ENCODE peak calls at places on chromosome 5, in eight cellular contexts. I is fibroblast of lung; Y is RWPE2; H is upper lobe of right lung; X is Peyer's patch; N is CD4-positive, CD25-positive, alpha-beta regulatory T cell; R is body of pancreas; L is cardiac muscle cell. B is an unnamed sample. For H3K4me1, the result is how much of the 10 kb centered on the place peaks cover.

GRCh38 chr5:71893451-71893850 is 174.4 kb downstream of the CARTPT start:
- DNase-seq in I (no peak), R (no peak), L (no peak), X (no peak), N (no peak), Y (no peak), H (no peak), B (no peak)

GRCh38 chr5:174581483-174581882 is 142.9 kb upstream of the MSX2 start:
- DNase-seq in R (no peak), L (peak), Y (no peak), N (no peak), I (no peak), H (no peak), X (peak), B (peak)

GRCh38 chr5:27706832-27707231 is 668.4 kb upstream of the CDH9 start:
- DNase-seq in I (peak), N (no peak), R (no peak), X (no peak), Y (no peak), L (peak), H (no peak), B (no peak)

GRCh38 chr5:64506567-64507321 is 929 bp downstream of the RGS7BP start:
- DNase-seq in X (peak), R (no peak), H (no peak), Y (no peak), L (no peak), I (no peak), N (no peak), B (no peak)

GRCh38 chr5:179270581-179271300 is 74.5 kb downstream of the ADAMTS2 start:
- DNase-seq in L (peak), H (peak), Y (peak), R (no peak), X (peak), I (peak), N (no peak), B (no peak)

GRCh38 chr5:6527749-6528455 is 79.2 kb downstream of the UBE2QL1 start:
- DNase-seq in H (no peak), L (no peak), Y (no peak), N (no peak), X (no peak), I (no peak), R (no peak), B (no peak)

GRCh38 chr5:51381801-51382507 is 1.3 kb upstream of the ISL1 start:
- DNase-seq in H (no peak), R (no peak), Y (no peak), L (no peak), X (no peak), I (no peak), N (no peak), B (no peak)

GRCh38 chr5:65126192-65126591 is 355.5 kb downstream of the ADAMTS6 start:
- DNase-seq in N (no peak), I (peak), Y (no peak), H (no peak), R (no peak), L (peak), X (no peak), B (no peak)

GRCh38 chr5:163504091-163504931 is 1.1 kb upstream of the MAT2B start:
- DNase-seq in Y (no peak), L (peak), N (peak), R (peak), I (peak), X (peak), H (no peak), B (peak)

GRCh38 chr5:126450388-126450787 is 27.2 kb downstream of the GRAMD2B start:
- DNase-seq in Y (no peak), H (no peak), X (no peak), I (peak), N (peak), L (no peak), R (no peak), B (peak)

GRCh38 chr5:95809414-95809960 is 13.0 kb downstream of the GLRX start:
- DNase-seq in I (peak), R (no peak), N (no peak), H (no peak), Y (no peak), L (peak), X (no peak), B (no peak)

GRCh38 chr5:159456722-159457462 is 126.6 kb upstream of the IL12B start:
- DNase-seq in I (peak), H (no peak), L (no peak), X (no peak), N (no peak), Y (no peak), R (no peak), B (no peak)

GRCh38 chr5:178786859-178787499 is 56.5 kb upstream of the ZNF354A start:
- DNase-seq in N (no peak), H (peak), L (peak), Y (peak), X (no peak), R (no peak), I (peak), B (no peak)

GRCh38 chr5:18270635-18271338 is 636.5 kb downstream of the TAF11L14 start:
- DNase-seq in X (no peak), N (no peak), I (no peak), H (no peak), Y (no peak), R (no peak), L (no peak), B (no peak)

GRCh38 chr5:98755406-98755805 is 18.1 kb upstream of the RGMB start:
- DNase-seq in Y (no peak), R (no peak), N (no peak), X (no peak), I (peak), H (no peak), L (no peak), B (no peak)

GRCh38 chr5:35120745-35121144 is 73.0 kb upstream of the AGXT2 start:
- DNase-seq in H (no peak), I (no peak), N (no peak), R (no peak), L (peak), X (no peak), Y (no peak), B (no peak)

GRCh38 chr5:179468696-179469095 is 81.7 kb upstream of the RUFY1 start:
- DNase-seq in I (no peak), Y (no peak), X (no peak), R (no peak), H (peak), N (no peak), L (no peak), B (no peak)

GRCh38 chr5:115417076-115417475 is 120.6 kb upstream of the CCDC112 start:
- DNase-seq in H (no peak), X (no peak), Y (no peak), R (no peak), I (no peak), L (no peak), N (no peak), B (no peak)

GRCh38 chr5:160899735-160900134 is 47.7 kb upstream of the ATP10B start:
- DNase-seq in N (no peak), I (no peak), R (no peak), H (no peak), L (no peak), Y (no peak), X (no peak), B (no peak)

GRCh38 chr5:142669479-142669878 is 16.4 kb downstream of the FGF1 start:
- DNase-seq in X (no peak), Y (no peak), N (no peak), I (peak), H (no peak), L (no peak), R (no peak), B (no peak)

GRCh38 chr5:39072915-39073758 is 1.1 kb downstream of the RICTOR start:
- DNase-seq in I (peak), H (peak), L (peak), X (peak), R (peak), N (peak), Y (peak), B (peak)

GRCh38 chr5:45454114-45454513 is 242.1 kb downstream of the HCN1 start:
- DNase-seq in I (peak), N (no peak), H (no peak), Y (no peak), R (no peak), X (no peak), L (no peak), B (peak)

GRCh38 chr5:92370032-92370431 is 986.9 kb upstream of the ARRDC3 start:
- DNase-seq in R (no peak), H (no peak), Y (no peak), L (no peak), X (no peak), N (no peak), I (no peak), B (no peak)

GRCh38 chr5:110846621-110847020 is 107.8 kb downstream of the SLC25A46 start:
- DNase-seq in N (no peak), H (no peak), R (no peak), X (no peak), L (peak), Y (no peak), I (no peak), B (no peak)

GRCh38 chr5:95861858-95862561 is 39.5 kb upstream of the GLRX start:
- DNase-seq in X (no peak), L (peak), H (no peak), R (no peak), N (no peak), I (peak), Y (no peak), B (peak)

GRCh38 chr5:108421713-108422112 is 39.8 kb upstream of the FBXL17 start:
- DNase-seq in I (peak), L (no peak), R (no peak), X (no peak), H (no peak), N (no peak), Y (no peak), B (no peak)

GRCh38 chr5:179771496-179771895 is 22.3 kb upstream of the LTC4S start:
- DNase-seq in I (no peak), Y (no peak), R (no peak), H (no peak), N (no peak), L (peak), X (no peak), B (no peak)

GRCh38 chr5:177302354-177303110 is 987 bp downstream of the RAB24 start:
- DNase-seq in L (peak), X (no peak), Y (no peak), H (no peak), I (peak), R (peak), N (no peak), B (peak)

GRCh38 chr5:177553671-177554429 is 513 bp downstream of the FAM193B start:
- DNase-seq in X (peak), R (peak), H (peak), Y (no peak), I (no peak), N (peak), L (peak), B (peak)

GRCh38 chr5:149550267-149550582 is 1.0 kb downstream of the CSNK1A1 start:
- DNase-seq in L (peak), I (peak), X (no peak), H (no peak), N (no peak), R (no peak), Y (no peak), B (no peak)

GRCh38 chr5:175542232-175542965 is 64.0 kb downstream of the SFXN1 start:
- DNase-seq in Y (no peak), X (no peak), I (no peak), L (no peak), H (no peak), N (no peak), R (no peak), B (no peak)

DNA sequence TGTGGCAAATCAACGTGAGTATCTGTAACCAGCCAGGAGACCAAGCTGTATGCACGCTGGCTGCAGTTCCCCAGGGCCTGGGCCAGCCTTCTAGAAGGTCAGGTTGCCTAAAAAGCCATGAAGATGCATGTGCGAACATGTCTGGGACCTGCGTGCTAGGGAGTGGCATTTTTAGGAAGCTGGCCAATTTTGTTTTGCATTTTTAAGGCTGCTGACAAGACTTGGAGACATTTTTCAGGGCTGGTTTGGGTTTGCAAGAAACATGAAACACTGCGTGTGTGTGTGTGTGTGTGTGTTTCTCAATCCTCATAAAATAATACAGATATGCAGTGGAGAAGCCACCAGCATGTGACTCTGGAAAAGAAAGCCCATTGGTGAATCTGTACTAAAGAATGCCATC is 5.1 kb downstream of the TGFBI start:
- DNase-seq in N (no peak), I (no peak), X (no peak), H (no peak), L (peak), R (no peak), Y (peak), B (no peak)
- H3K27ac ChIP-seq in N (no peak), I (no peak), X (no peak), H (no peak), L (no peak), R (no peak), Y (peak), B (no peak)

GRCh38 chr5:81534481-81534840 is 140.5 kb upstream of the ACOT12 start:
- DNase-seq in N (no peak), H (no peak), X (no peak), I (no peak), R (no peak), L (peak), Y (no peak), B (no peak)

GRCh38 chr5:81530919-81531318 is 137.0 kb upstream of the ACOT12 start:
- DNase-seq in X (no peak), N (no peak), L (no peak), R (no peak), H (no peak), I (no peak), Y (no peak), B (no peak)

GRCh38 chr5:81537905-81538535 is 144.1 kb upstream of the ACOT12 start:
- DNase-seq in L (no peak), I (no peak), R (no peak), N (peak), X (no peak), Y (no peak), H (no peak), B (no peak)

DNA sequence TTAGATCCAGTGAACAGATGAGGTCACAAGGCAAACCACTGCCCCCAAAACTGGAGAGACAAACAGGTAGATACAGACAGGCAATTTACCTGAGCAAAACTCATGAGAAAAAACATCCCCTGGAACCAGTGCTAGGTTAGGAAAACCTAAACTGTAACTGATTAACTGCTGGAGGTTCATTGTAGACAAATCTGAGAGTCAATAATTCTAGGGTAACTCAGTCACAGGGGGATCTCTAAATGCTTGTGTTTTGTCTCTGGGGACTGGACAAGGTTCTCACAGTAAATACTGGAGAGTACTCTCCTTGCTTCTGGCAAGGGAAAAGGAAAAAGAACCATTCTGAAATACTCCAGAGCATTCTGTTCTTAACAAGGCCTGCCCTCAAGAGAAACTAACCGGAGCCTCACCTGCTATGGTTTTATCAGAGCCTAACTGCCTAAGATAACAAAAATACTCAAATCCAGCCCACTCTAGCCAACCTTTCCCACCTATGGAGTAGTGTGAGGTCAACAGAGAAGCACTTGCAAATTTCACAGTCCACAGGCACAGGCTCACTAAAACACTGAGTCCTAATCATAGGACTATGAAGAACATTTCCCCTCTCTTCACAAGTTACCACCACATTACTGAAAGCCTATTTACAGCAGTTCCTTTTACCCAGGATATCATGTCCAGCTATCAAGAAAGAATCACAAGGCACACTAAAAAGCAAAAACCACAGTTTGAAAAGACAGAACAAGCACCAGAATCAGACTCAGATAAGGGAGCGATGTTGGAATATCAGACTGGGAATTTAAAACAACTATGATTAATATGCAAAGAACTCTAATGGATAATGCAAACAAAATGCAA is 139.9 kb upstream of the ACOT12 start:
- DNase-seq in H (no peak), N (no peak), Y (no peak), X (no peak), R (no peak), L (peak), I (no peak), B (no peak)
- H3K4me3 ChIP-seq in H (no peak), N (no peak), Y (no peak), X (no peak), R (no peak), L (no peak), I (no peak), B (no peak)

GRCh38 chr5:43209060-43209459 is 17.0 kb downstream of the NIM1K start:
- DNase-seq in I (no peak), R (no peak), N (no peak), X (no peak), H (no peak), Y (no peak), L (no peak), B (no peak)
- H3K4me1 ChIP-seq in I (under half), R (under half), N (under half), X (under half), H (under half), Y (under half), L (under half), B (under half)

GRCh38 chr5:61330879-61331406 is 1.1 kb upstream of the ZSWIM6 start:
- DNase-seq in Y (peak), N (peak), I (peak), R (peak), X (peak), L (peak), H (peak), B (peak)

GRCh38 chr5:61331407-61332368 is at the start of gene ZSWIM6:
- DNase-seq in L (peak), N (peak), I (peak), Y (peak), X (peak), R (peak), H (peak), B (peak)

GRCh38 chr5:61329729-61330128 is 2.3 kb upstream of the ZSWIM6 start:
- DNase-seq in N (no peak), Y (no peak), R (no peak), I (peak), X (no peak), L (no peak), H (no peak), B (no peak)

GRCh38 chr5:61328791-61329617 is 3.1 kb upstream of the ZSWIM6 start:
- DNase-seq in N (no peak), R (no peak), Y (no peak), H (no peak), X (no peak), I (no peak), L (no peak), B (no peak)

GRCh38 chr5:61330341-61330878 is 1.6 kb upstream of the ZSWIM6 start:
- DNase-seq in I (peak), N (no peak), Y (no peak), L (peak), H (no peak), R (peak), X (peak), B (peak)
- H3K27ac ChIP-seq in I (peak), N (peak), Y (peak), L (peak), H (peak), R (peak), X (peak), B (peak)

GRCh38 chr5:171999877-172000276 is 6.6 kb downstream of the FBXW11 start:
- DNase-seq in Y (no peak), R (no peak), H (no peak), N (no peak), X (no peak), I (no peak), L (no peak), B (no peak)
- H3K4me3 ChIP-seq in Y (no peak), R (no peak), H (no peak), N (peak), X (no peak), I (no peak), L (no peak), B (no peak)